ENCODE peak calls at places on chromosomes 1 and 21, in ten cellular contexts. H is heart left ventricle, I is ovary, B is A549, N is body of pancreas, O is lower leg skin, R is HCT116, E is stomach, G is adrenal gland, Q is IMR-90. C is an unnamed sample.
A peak's percentile ranks its signal among the peaks of the same experiment; 100 is the strongest.

GRCh38 chr21:46203203-46203600 is 18.9 kb upstream of the SPATC1L start:
- DNase-seq in Q (no peak), I (peak; percentile 13), G (no peak), H (no peak), R (no peak), N (no peak), O (no peak), E (no peak), B (no peak), C (no peak)

GRCh38 chr1:85027242-85027983 is 20.9 kb downstream of the MCOLN3 start:
- DNase-seq in O (no peak), I (no peak), E (no peak), Q (peak; percentile 2), R (no peak), G (no peak), H (no peak), N (no peak), B (no peak), C (no peak)

GRCh38 chr1:176102700-176103244 is 104.3 kb downstream of the COP1 start:
- DNase-seq in O (no peak), N (no peak), Q (peak; percentile 64), B (no peak), R (no peak), H (no peak), I (no peak), G (no peak), E (no peak), C (no peak)

GRCh38 chr1:202034683-202035462 is 24.5 kb downstream of the ELF3 start:
- DNase-seq in E (peak; percentile 96), H (peak; percentile 81), I (peak; percentile 70), N (peak; percentile 97), R (peak; percentile 91), Q (peak; percentile 96), G (peak; percentile 35), B (peak; percentile 91), O (peak; percentile 93), C (peak; percentile 58)

GRCh38 chr21:28442624-28443023 is 550.1 kb downstream of the LTN1 start:
- DNase-seq in R (no peak), G (no peak), H (no peak), N (no peak), I (no peak), E (no peak), Q (peak; percentile 86), O (no peak), B (no peak), C (no peak)

GRCh38 chr1:22053018-22053860 is 730 bp downstream of the CDC42 start:
- DNase-seq in O (peak; percentile 91), R (no peak), E (peak; percentile 66), G (peak; percentile 71), I (peak; percentile 78), N (peak; percentile 65), Q (peak; percentile 85), B (no peak), H (peak; percentile 75), C (no peak)

GRCh38 chr1:218257371-218257770 is 27.7 kb upstream of the RRP15 start:
- DNase-seq in H (no peak), I (no peak), O (no peak), Q (no peak), N (no peak), R (no peak), E (no peak), B (no peak), G (no peak), C (no peak)

GRCh38 chr21:41701749-41702148 is 65.1 kb downstream of the RIPK4 start:
- DNase-seq in N (no peak), Q (peak; percentile 8), H (no peak), E (no peak), O (no peak), B (no peak), R (no peak), I (no peak), G (no peak), C (no peak)

GRCh38 chr1:177239792-177240191 is 69.0 kb downstream of the BRINP2 start:
- DNase-seq in G (no peak), I (no peak), E (no peak), Q (no peak), N (no peak), H (no peak), O (no peak), B (no peak), R (no peak), C (no peak)

DNA sequence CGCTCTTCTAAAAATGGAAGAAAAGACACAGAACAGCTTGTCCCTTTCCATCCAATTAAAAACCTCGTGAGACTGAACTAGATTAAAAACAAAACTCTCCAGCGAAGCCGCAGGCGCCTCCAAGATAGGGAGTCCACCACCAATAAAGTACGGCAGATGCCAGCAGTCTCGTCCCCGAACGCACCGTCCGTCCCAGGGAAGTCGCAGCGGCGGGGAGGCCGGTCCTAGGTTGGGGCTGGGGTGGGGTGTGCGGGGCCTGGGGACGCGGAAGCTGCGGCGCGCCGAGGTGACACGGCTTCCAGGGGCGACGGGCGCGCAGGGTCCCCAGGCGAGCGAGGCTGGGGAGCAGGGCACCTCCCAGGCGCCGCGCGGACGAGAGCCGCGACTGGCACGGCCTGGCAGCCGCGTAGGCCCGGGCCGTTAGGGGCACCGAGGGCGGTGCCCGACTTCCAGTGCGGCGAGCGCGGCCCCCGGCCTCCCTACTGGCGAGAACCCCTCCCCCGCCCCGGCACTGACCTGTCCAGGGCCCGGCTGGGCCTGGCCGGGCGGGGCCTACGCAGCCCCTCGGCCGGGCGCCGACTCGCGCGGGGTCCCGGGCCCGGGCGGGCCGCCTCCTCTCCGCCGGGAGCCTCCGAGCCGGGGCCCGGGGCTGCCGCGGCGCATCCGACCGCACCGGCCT is 28.3 kb upstream of the A3GALT2 start:
- DNase-seq in O (no peak), G (peak; percentile 68), B (peak; percentile 30), R (no peak), Q (no peak), I (peak; percentile 78), N (peak; percentile 54), E (peak; percentile 53), H (no peak), C (peak; percentile 71)
- TF ChIP-seq POLR2A in O (no peak), G (peak; percentile 45), B (peak; percentile 14), R (no peak), Q (no peak), I (no peak), N (peak; percentile 20), E (no peak), H (no peak), C (peak; percentile 31)

GRCh38 chr1:8006037-8006963 is 19.8 kb downstream of the ERRFI1 start:
- DNase-seq in O (no peak), R (no peak), Q (no peak), G (no peak), B (no peak), H (no peak), N (peak; percentile 48), E (no peak), I (no peak), C (no peak)

GRCh38 chr1:8004803-8005573 is 21.1 kb downstream of the ERRFI1 start:
- DNase-seq in O (peak; percentile 98), H (peak; percentile 89), R (no peak), G (peak; percentile 82), N (peak; percentile 67), Q (peak; percentile 98), B (peak; percentile 66), I (peak; percentile 91), E (peak; percentile 66), C (peak; percentile 86)

GRCh38 chr1:8002329-8003320 is 23.5 kb downstream of the ERRFI1 start:
- DNase-seq in R (no peak), E (no peak), Q (no peak), B (no peak), N (no peak), O (no peak), G (no peak), H (no peak), I (no peak), C (no peak)

GRCh38 chr1:8003431-8004112 is 22.5 kb downstream of the ERRFI1 start:
- DNase-seq in O (no peak), Q (no peak), H (no peak), B (no peak), I (no peak), R (no peak), E (no peak), G (no peak), N (no peak), C (no peak)

DNA sequence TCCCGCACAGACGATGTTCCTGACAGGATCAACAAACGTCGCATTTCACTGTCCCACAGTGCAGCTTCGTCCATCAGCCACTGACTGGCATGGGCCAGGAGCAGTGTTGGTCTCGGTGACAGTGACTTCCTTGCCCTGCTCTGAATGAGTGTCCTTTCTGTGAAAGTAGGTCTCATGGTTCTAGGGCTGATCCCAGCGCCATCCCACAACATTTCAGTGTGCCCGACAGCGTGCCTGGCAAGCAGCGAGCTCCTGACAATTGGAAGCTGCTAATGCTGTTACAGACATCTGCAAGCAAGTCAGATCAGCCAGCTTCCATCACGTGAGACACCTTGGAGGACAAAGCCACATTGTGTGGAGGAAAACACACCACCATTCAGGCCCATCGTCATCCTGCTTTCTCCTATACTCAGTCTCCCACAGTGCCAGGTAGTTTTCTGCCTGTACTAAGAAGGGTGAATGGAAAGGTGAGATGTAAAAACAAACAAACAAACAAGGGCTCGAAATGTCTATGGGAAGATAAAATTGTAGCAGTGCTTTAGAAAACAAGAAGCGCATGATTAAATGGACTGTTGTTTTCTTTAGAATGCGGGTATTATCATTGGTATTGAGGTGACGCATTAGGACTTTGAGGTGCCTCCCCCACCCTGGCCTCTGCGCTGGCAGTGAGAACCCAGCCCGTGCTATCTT is 21.9 kb downstream of the ERRFI1 start:
- DNase-seq in N (peak; percentile 43), Q (no peak), E (no peak), B (no peak), I (no peak), O (peak; percentile 91), H (no peak), R (no peak), G (no peak), C (no peak)
- TF ChIP-seq POLR2A in N (no peak), Q (no peak), E (no peak), B (no peak), I (no peak), O (no peak), H (no peak), R (no peak), G (no peak), C (no peak)

DNA sequence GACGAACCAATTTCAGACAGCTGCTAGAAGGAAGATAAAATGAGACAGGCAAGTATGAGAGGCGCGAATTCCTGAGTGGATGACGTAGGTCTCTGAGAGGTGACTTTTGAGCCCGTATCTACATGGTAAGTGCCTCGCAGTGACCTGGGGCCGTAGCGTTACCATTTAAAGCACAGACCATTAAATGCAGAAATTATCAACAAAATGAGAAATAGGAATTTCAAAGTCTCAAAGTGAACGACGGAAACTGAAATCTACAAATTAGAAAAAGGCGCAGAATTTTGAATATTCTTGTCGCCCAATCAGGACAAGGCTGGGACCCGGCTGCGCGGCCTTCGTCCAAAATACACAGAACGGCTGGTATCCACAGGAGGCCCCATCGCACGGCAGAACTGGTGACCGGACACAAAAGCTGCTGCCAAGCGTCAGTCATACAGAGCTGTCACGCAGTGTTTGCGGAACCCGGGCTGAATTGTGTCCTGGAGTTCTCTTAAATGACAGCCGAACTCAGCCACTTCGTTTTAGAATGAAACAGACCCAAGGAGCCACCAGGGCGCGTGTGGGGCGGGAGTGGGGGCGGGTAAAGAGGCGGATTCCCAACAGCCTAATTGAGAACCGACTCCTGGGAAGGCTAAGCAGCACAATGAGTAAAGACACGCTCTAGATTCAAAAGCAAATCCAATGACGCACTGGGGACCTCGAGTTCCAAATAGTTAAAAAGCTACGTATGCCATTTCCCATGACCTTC is 13.8 kb upstream of the BOLA1 start:
- DNase-seq in E (peak; percentile 93), B (peak; percentile 62), G (peak; percentile 86), I (peak; percentile 89), O (peak; percentile 98), N (peak; percentile 92), H (peak; percentile 89), Q (peak; percentile 84), R (peak; percentile 73), C (peak; percentile 94)
- TF ChIP-seq POLR2A in E (peak; percentile 82), B (peak; percentile 73), G (peak; percentile 86), I (peak; percentile 60), O (no peak), N (peak; percentile 82), H (peak; percentile 44), Q (peak; percentile 91), R (peak; percentile 97), C (peak; percentile 67)

GRCh38 chr1:183023146-183023600 is at the start of gene LAMC1:
- DNase-seq in O (peak; percentile 95), N (peak; percentile 62), B (peak; percentile 68), Q (peak; percentile 80), I (peak; percentile 84), E (peak; percentile 61), G (peak; percentile 74), H (peak; percentile 88), R (no peak), C (peak; percentile 81)
- TF ChIP-seq POLR2A in O (no peak), N (no peak), B (peak; percentile 65), Q (no peak), I (no peak), E (no peak), G (no peak), H (peak; percentile 28), R (peak; percentile 18), C (no peak)